ENCODE peak calls at places on chromosomes 3 and 15, in four cellular contexts. G is astrocyte, E is PC-9, O is HCT116. V is an unnamed sample. For H3K27me3, the result is how much of the 10 kb centered on the place peaks cover.

GRCh38 chr3:60555704-60556340 is 695.4 kb downstream of the FHIT start:
- DNase-seq in G (peak), E (peak), O (no peak), V (peak)

GRCh38 chr3:63914312-63914711 is 2.1 kb upstream of the SCAANT1 start:
- DNase-seq in G (no peak), E (peak), O (no peak), V (no peak)

GRCh38 chr15:78399081-78399480 is 38.9 kb upstream of the IREB2 start:
- DNase-seq in G (no peak), E (no peak), O (no peak), V (no peak)

GRCh38 chr3:180073561-180073960 is 36.8 kb upstream of the PEX5L start:
- DNase-seq in G (peak), E (no peak), O (no peak), V (no peak)

GRCh38 chr3:11145888-11146287 is 8.4 kb upstream of the HRH1 start:
- DNase-seq in G (peak), E (peak), O (peak), V (no peak)

GRCh38 chr15:25805006-25805405 is 58.1 kb downstream of the ATP10A start:
- DNase-seq in G (peak), E (no peak), O (no peak), V (no peak)

GRCh38 chr3:150607267-150608065 is 4.3 kb downstream of the SELENOT start:
- DNase-seq in G (no peak), E (no peak), O (no peak), V (no peak)

GRCh38 chr3:47752716-47753115 is 29.0 kb downstream of the SMARCC1 start:
- DNase-seq in G (no peak), E (no peak), O (no peak), V (no peak)

GRCh38 chr3:152471814-152472605 is 203.3 kb downstream of the MBNL1 start:
- DNase-seq in G (peak), E (peak), O (peak), V (no peak)

GRCh38 chr3:55615694-55616310 is 128.7 kb upstream of the WNT5A start:
- DNase-seq in G (no peak), E (no peak), O (no peak), V (no peak)

GRCh38 chr3:66195347-66195783 is 25.4 kb upstream of the SLC25A26 start:
- DNase-seq in G (peak), E (peak), O (peak), V (no peak)

GRCh38 chr3:127762077-127762786 is 60.1 kb downstream of the MGLL start:
- DNase-seq in G (no peak), E (no peak), O (no peak), V (no peak)

GRCh38 chr3:56926513-56927282 is 124.9 kb upstream of the ARHGEF3 start:
- DNase-seq in G (peak), E (peak), O (no peak), V (peak)

GRCh38 chr3:129576514-129577345 is 29.7 kb downstream of the PLXND1 start:
- DNase-seq in G (no peak), E (no peak), O (no peak), V (no peak)

GRCh38 chr3:31953091-31953490 is 28.0 kb downstream of the OSBPL10 start:
- DNase-seq in G (no peak), E (no peak), O (no peak), V (no peak)

GRCh38 chr3:174937488-174937887 is 78.4 kb downstream of the NAALADL2 start:
- DNase-seq in G (peak), E (no peak), O (no peak), V (no peak)

GRCh38 chr3:172367205-172368105 is 80.8 kb downstream of the GHSR start:
- DNase-seq in G (peak), E (no peak), O (no peak), V (no peak)

GRCh38 chr3:45646051-45646585 is 43.1 kb upstream of the SACM1L start:
- DNase-seq in G (no peak), E (no peak), O (no peak), V (no peak)

GRCh38 chr15:74384566-74385441 is 17.4 kb upstream of the CYP11A1 start:
- DNase-seq in G (peak), E (peak), O (no peak), V (no peak)

GRCh38 chr15:27250223-27250622 is 279.2 kb downstream of the GABRG3 start:
- DNase-seq in G (no peak), E (no peak), O (no peak), V (no peak)

GRCh38 chr15:37289109-37289765 is 188.9 kb upstream of the MEIS2 start:
- DNase-seq in G (no peak), E (peak), O (peak), V (no peak)

GRCh38 chr15:87874896-87875661 is 381.5 kb downstream of the NTRK3 start:
- DNase-seq in G (peak), E (no peak), O (no peak), V (no peak)

GRCh38 chr15:60804986-60805949 is 326.3 kb upstream of the ICE2 start:
- DNase-seq in G (peak), E (peak), O (no peak), V (peak)

GRCh38 chr3:18489939-18490338 is 64.8 kb upstream of the SATB1 start:
- DNase-seq in G (no peak), E (no peak), O (no peak), V (no peak)

GRCh38 chr3:21393684-21394307 is 357.2 kb downstream of the ZNF385D start:
- DNase-seq in G (no peak), E (no peak), O (no peak), V (no peak)

GRCh38 chr3:46488735-46489361 is 8.9 kb upstream of the RTP3 start:
- DNase-seq in G (peak), E (peak), O (peak), V (peak)

GRCh38 chr3:179771797-179772196 is 119.0 kb downstream of the USP13 start:
- DNase-seq in G (no peak), E (no peak), O (no peak), V (no peak)

GRCh38 chr15:93228546-93228945 is 139.5 kb upstream of the RGMA start:
- DNase-seq in G (no peak), E (no peak), O (no peak), V (no peak)

GRCh38 chr15:65062061-65062460 is 5.7 kb downstream of the RASL12 start:
- DNase-seq in G (no peak), E (no peak), O (no peak), V (no peak)

GRCh38 chr15:28886431-28887343 is 913 bp downstream of the APBA2 start:
- DNase-seq in G (no peak), E (no peak), O (no peak), V (no peak)

GRCh38 chr15:36608166-36608565 is 28.7 kb downstream of the CDIN1 start:
- DNase-seq in G (peak), E (no peak), O (no peak), V (no peak)

GRCh38 chr3:184717608-184717995 is 5.7 kb upstream of the MAGEF1 start:
- DNase-seq in G (peak), E (no peak), O (no peak), V (no peak)

GRCh38 chr3:88469216-88469615 is 319.5 kb downstream of the C3orf38 start:
- DNase-seq in G (peak), E (no peak), O (no peak), V (no peak)

GRCh38 chr3:188049890-188050530 is 103.9 kb upstream of the LPP start:
- DNase-seq in G (no peak), E (no peak), O (no peak), V (no peak)

GRCh38 chr3:143571548-143571947 is 276.7 kb downstream of the SLC9A9 start:
- DNase-seq in G (peak), E (no peak), O (no peak), V (no peak)

DNA sequence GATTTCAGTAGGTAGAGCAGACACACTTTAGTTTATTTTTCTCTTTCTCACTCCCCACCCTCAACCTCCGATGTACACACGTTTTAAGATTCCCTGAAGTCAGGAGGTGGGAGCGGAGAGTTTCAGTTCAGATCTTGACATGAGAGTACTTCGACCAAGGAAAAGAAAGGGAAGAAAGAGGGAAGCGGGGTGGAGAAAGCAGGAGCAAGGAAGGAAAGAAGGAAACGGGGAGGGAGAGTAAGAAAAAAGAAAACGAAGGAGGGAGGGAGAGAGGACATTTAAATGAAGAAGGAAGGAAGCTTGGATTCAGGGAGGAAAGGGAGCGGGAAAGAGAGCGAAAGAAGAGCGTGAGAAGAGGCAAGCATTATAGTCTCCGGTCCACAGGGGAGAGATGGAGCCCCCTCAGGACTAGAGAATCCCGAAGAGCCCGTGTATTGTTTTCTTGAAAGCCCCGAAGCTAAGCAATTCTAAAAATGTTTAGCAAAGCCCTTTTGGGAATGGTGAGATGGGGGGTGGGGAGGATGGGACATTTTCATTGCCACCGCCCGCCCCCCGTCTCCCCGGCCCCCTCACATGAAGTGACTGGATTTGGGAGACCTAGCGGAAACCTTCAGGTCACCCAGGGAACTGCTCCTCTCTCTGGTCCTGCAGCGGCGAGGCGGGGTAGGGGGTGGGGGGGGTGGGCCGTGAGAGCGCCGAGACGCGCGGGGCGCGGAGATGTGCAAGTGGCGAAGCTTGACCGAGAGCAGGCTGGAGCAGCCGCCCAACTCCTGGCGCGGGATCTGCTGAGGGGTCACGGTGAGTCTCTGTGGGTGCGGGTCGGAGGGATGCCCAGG is 942 bp upstream of the MME start:
- DNase-seq in G (no peak), E (no peak), O (no peak), V (no peak)
- H3K27me3 ChIP-seq in G (under half), E (under half), O (under half), V (under half)

GRCh38 chr15:45702041-45702440 is 67.2 kb downstream of the SQOR start:
- DNase-seq in G (no peak), E (no peak), O (no peak), V (no peak)
- H2AFZ ChIP-seq in G (no peak), E (no peak), O (no peak), V (no peak)

GRCh38 chr3:160678447-160678846 is 1.5 kb downstream of the ARL14 start:
- DNase-seq in G (no peak), E (peak), O (no peak), V (no peak)

GRCh38 chr3:160676547-160677303 is at the start of gene ARL14:
- DNase-seq in G (peak), E (peak), O (peak), V (peak)

GRCh38 chr3:160673188-160673587 is 3.8 kb upstream of the ARL14 start:
- DNase-seq in G (no peak), E (no peak), O (no peak), V (no peak)

GRCh38 chr3:160675566-160676124 is 1.3 kb upstream of the ARL14 start:
- DNase-seq in G (no peak), E (no peak), O (no peak), V (no peak)

DNA sequence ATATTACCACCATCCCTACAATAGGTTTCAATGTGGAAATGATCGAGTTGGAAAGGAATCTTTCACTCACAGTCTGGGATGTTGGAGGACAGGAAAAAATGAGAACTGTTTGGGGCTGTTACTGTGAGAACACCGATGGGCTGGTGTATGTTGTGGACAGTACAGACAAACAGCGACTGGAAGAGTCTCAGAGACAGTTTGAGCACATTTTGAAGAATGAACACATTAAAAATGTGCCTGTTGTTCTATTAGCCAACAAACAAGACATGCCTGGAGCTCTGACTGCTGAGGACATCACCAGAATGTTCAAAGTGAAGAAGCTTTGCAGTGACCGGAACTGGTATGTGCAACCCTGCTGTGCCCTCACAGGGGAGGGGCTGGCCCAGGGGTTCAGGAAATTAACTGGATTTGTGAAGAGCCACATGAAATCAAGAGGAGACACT is 520 bp downstream of the ARL14 start:
- DNase-seq in G (peak), E (peak), O (no peak), V (no peak)
- H3K27me3 ChIP-seq in G (under half), E (under half), O (under half), V (under half)

GRCh38 chr3:34070831-34071230 is 272.4 kb downstream of the PDCD6IP start:
- DNase-seq in G (no peak), E (no peak), O (no peak), V (no peak)

GRCh38 chr3:34066328-34066727 is 267.9 kb downstream of the PDCD6IP start:
- DNase-seq in G (no peak), E (no peak), O (no peak), V (no peak)

GRCh38 chr3:34067442-34068130 is 269.2 kb downstream of the PDCD6IP start:
- DNase-seq in G (no peak), E (no peak), O (no peak), V (no peak)

GRCh38 chr3:34065901-34066300 is 267.5 kb downstream of the PDCD6IP start:
- DNase-seq in G (no peak), E (no peak), O (no peak), V (no peak)

GRCh38 chr3:34066999-34067398 is 268.6 kb downstream of the PDCD6IP start:
- DNase-seq in G (no peak), E (no peak), O (no peak), V (no peak)
- H2AFZ ChIP-seq in G (peak), E (no peak), O (no peak), V (no peak)

GRCh38 chr3:181725033-181725775 is 13.5 kb downstream of the SOX2 start:
- DNase-seq in G (no peak), E (no peak), O (no peak), V (no peak)

GRCh38 chr3:181723064-181723463 is 11.3 kb downstream of the SOX2 start:
- DNase-seq in G (no peak), E (no peak), O (no peak), V (no peak)

GRCh38 chr3:181722156-181722555 is 10.4 kb downstream of the SOX2 start:
- DNase-seq in G (no peak), E (no peak), O (no peak), V (no peak)

GRCh38 chr3:181724432-181724740 is 12.7 kb downstream of the SOX2 start:
- DNase-seq in G (no peak), E (no peak), O (no peak), V (no peak)

GRCh38 chr3:181723568-181724431 is 12.1 kb downstream of the SOX2 start:
- DNase-seq in G (no peak), E (no peak), O (no peak), V (no peak)
- H3K27me3 ChIP-seq in G (half or more), E (under half), O (under half), V (half or more)

GRCh38 chr3:112650472-112650871 is 9.5 kb upstream of the CCDC80 start:
- DNase-seq in G (peak), E (no peak), O (no peak), V (no peak)
- H2AFZ ChIP-seq in G (peak), E (no peak), O (no peak), V (peak)

GRCh38 chr15:96472647-96473046 is 142.1 kb downstream of the NR2F2 start:
- DNase-seq in G (no peak), E (no peak), O (no peak), V (no peak)

GRCh38 chr15:96474274-96474673 is 143.8 kb downstream of the NR2F2 start:
- DNase-seq in G (no peak), E (no peak), O (no peak), V (no peak)

GRCh38 chr15:96473556-96473955 is 143.1 kb downstream of the NR2F2 start:
- DNase-seq in G (no peak), E (no peak), O (no peak), V (no peak)

GRCh38 chr15:96468036-96468435 is 137.5 kb downstream of the NR2F2 start:
- DNase-seq in G (no peak), E (no peak), O (no peak), V (no peak)

GRCh38 chr15:96470682-96471290 is 140.3 kb downstream of the NR2F2 start:
- DNase-seq in G (no peak), E (no peak), O (no peak), V (no peak)
- H3K27me3 ChIP-seq in G (under half), E (half or more), O (under half), V (under half)

DNA sequence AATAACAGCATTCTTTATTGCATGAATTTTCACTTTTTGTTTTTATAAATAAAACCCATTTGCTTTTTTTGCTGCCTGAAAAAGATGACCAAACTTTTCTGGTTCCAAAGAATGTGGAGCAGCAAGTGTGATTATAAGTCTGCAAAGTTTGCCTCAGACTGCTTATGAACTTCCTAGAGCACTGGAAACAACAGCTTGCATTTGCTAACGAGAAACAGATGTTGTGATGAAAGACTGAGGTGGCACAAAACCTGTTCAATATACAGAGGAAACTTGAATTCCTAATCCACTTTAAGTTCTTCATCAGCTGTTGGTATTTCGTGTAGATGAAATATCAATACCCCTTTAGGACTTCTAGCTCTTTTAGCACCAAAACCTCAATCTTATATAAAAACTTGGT is 9.3 kb downstream of the ZPLD1 start:
- DNase-seq in G (peak), E (no peak), O (no peak), V (no peak)
- H2AFZ ChIP-seq in G (no peak), E (no peak), O (no peak), V (no peak)

DNA sequence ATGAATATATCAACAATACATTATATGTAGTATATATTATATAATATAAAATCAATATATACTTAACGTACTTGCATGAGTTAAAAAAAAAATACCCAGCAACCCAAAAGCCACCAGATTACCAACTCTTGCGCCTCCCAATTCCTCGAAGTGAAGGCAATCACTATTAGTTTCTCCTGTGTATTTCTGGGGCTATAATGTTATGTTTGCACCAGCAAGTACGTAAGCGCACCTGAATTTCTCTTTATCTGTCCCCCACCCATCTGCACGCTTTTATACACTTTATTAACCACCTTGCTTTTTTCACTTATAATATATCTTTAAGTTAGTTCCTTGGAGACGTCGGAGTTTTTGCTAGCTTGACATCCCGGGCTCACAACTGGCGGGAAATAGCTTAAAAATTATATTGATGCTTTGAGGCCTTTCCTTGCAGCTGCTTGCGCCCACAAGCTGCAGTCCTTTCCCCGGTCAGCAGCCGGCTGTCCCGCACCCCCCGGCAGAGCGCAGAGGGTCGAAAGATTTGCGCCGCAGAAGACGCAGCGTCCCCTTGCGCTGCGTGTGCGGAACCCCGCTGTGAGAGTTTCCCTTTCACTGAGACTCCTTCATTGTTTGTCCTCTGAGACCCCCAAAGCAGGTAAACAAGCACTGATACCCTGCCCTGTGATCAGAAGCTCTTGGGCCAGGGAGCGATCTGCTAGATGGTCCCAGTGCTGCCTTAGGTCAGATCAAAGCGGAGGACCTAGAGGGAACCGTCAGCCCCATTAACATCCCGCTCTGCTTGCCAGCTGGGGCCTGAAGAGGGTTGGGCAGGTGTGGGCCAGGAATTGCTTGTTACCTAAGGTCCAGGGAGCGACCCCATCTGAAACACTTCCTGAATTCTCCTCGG is 8.9 kb upstream of the EOMES start:
- DNase-seq in G (no peak), E (no peak), O (no peak), V (no peak)
- H3K27me3 ChIP-seq in G (half or more), E (under half), O (under half), V (half or more)

V was measured in keratinocyte.